ENCODE peak calls at places on chromosomes 12 and 14, in six cellular contexts. O is activated effector memory CD4-positive, alpha-beta T cell treated with Interleukin-2 at 50 U/mL for 16 hours; J is Ammon's horn; I is NCI-H1092; A is activated naive CD8-positive, alpha-beta T cell treated with anti-CD3 and anti-CD28 coated beads for 36 hours; W is adrenal gland. K is an unnamed sample.

GRCh38 chr12:55847603-55848329 is 5.0 kb upstream of the MMP19 start:
- DNase-seq in O (no peak), I (no peak), A (peak), J (peak), W (peak), K (no peak)

GRCh38 chr12:65672441-65672840 is 151.8 kb upstream of the HMGA2 start:
- DNase-seq in A (no peak), O (no peak), W (no peak), I (no peak), J (no peak), K (no peak)

GRCh38 chr12:80752464-80752863 is 35.8 kb downstream of the MYF5 start:
- DNase-seq in W (no peak), J (no peak), A (no peak), I (no peak), O (no peak), K (no peak)

GRCh38 chr12:27969011-27969900 is 3.3 kb downstream of the PTHLH start:
- DNase-seq in A (no peak), O (no peak), J (peak), W (no peak), I (no peak), K (no peak)

GRCh38 chr12:13941258-13942249 is 39.8 kb downstream of the GRIN2B start:
- DNase-seq in I (peak), W (peak), J (peak), O (no peak), A (no peak), K (peak)

GRCh38 chr12:120725659-120726509 is at the start of gene ACADS:
- DNase-seq in A (peak), O (peak), J (peak), I (peak), W (peak), K (peak)

GRCh38 chr12:53726946-53727309 is 324 bp downstream of the CALCOCO1 start:
- DNase-seq in J (no peak), O (no peak), A (no peak), I (no peak), W (peak), K (no peak)

GRCh38 chr14:104421892-104422291 is 157.7 kb upstream of the C14orf180 start:
- DNase-seq in J (no peak), W (no peak), A (no peak), I (no peak), O (no peak), K (no peak)

GRCh38 chr12:108950991-108951739 is 69.7 kb downstream of the SVOP start:
- DNase-seq in W (peak), A (peak), J (peak), O (peak), I (peak), K (no peak)

GRCh38 chr12:80099259-80099658 is at the start of gene OTOGL:
- DNase-seq in O (no peak), A (no peak), W (no peak), I (no peak), J (no peak), K (no peak)

GRCh38 chr12:41032386-41032785 is 155.7 kb upstream of the PDZRN4 start:
- DNase-seq in J (no peak), I (no peak), O (no peak), W (no peak), A (no peak), K (no peak)

K was measured in GM12891.